ENCODE peak calls at places on chromosomes 11 and 22, in nine cellular contexts. One of them, this sample, is unnamed.

GRCh38 chr11:133082851-133083488 is 449.3 kb downstream of the OPCML start:
- DNase-seq in neuronal stem cell: peak; percentile 74
- DNase-seq in heart left ventricle: peak; percentile 51
- DNase-seq in AG04450: no peak
- DNase-seq in spleen: peak; percentile 87
- DNase-seq in stomach: peak; percentile 77
- DNase-seq in SJSA1: peak; percentile 47
- DNase-seq in suprapubic skin: no peak
- DNase-seq in SJCRH30: no peak
- DNase-seq in this sample: peak; percentile 65

GRCh38 chr11:122920579-122920978 is 38.0 kb downstream of the JHY start:
- DNase-seq in stomach: no peak
- DNase-seq in AG04450: no peak
- DNase-seq in SJSA1: no peak
- DNase-seq in heart left ventricle: no peak
- DNase-seq in SJCRH30: no peak
- DNase-seq in suprapubic skin: no peak
- DNase-seq in neuronal stem cell: peak; percentile 15
- DNase-seq in spleen: no peak
- DNase-seq in this sample: no peak

GRCh38 chr11:72223615-72224586 is 666 bp upstream of the INPPL1 start:
- DNase-seq in heart left ventricle: peak; percentile 81
- DNase-seq in neuronal stem cell: no peak
- DNase-seq in AG04450: no peak
- DNase-seq in SJSA1: peak; percentile 51
- DNase-seq in stomach: peak; percentile 82
- DNase-seq in SJCRH30: peak; percentile 75
- DNase-seq in spleen: peak; percentile 93
- DNase-seq in suprapubic skin: peak; percentile 84
- DNase-seq in this sample: peak; percentile 86

GRCh38 chr22:32208681-32209080 is 3.8 kb upstream of the RFPL2 start:
- DNase-seq in stomach: no peak
- DNase-seq in SJCRH30: peak; percentile 26
- DNase-seq in spleen: no peak
- DNase-seq in suprapubic skin: no peak
- DNase-seq in neuronal stem cell: no peak
- DNase-seq in SJSA1: no peak
- DNase-seq in heart left ventricle: no peak
- DNase-seq in AG04450: no peak
- DNase-seq in this sample: no peak

GRCh38 chr11:128310005-128310404 is 277.4 kb downstream of the ETS1 start:
- DNase-seq in heart left ventricle: no peak
- DNase-seq in stomach: no peak
- DNase-seq in SJSA1: no peak
- DNase-seq in suprapubic skin: no peak
- DNase-seq in SJCRH30: peak; percentile 58
- DNase-seq in spleen: no peak
- DNase-seq in AG04450: no peak
- DNase-seq in neuronal stem cell: no peak
- DNase-seq in this sample: no peak

GRCh38 chr11:85132839-85133238 is 494.3 kb downstream of the DLG2 start:
- DNase-seq in spleen: no peak
- DNase-seq in heart left ventricle: no peak
- DNase-seq in AG04450: no peak
- DNase-seq in SJCRH30: peak; percentile 84
- DNase-seq in neuronal stem cell: peak; percentile 20
- DNase-seq in SJSA1: no peak
- DNase-seq in stomach: no peak
- DNase-seq in suprapubic skin: no peak
- DNase-seq in this sample: no peak

GRCh38 chr22:49678137-49678841 is 149.4 kb downstream of the BRD1 start:
- DNase-seq in AG04450: no peak
- DNase-seq in spleen: peak; percentile 53
- DNase-seq in heart left ventricle: no peak
- DNase-seq in suprapubic skin: no peak
- DNase-seq in stomach: no peak
- DNase-seq in SJCRH30: no peak
- DNase-seq in neuronal stem cell: no peak
- DNase-seq in SJSA1: peak; percentile 35
- DNase-seq in this sample: no peak

GRCh38 chr11:106644824-106645223 is 373.5 kb downstream of the GUCY1A2 start:
- DNase-seq in heart left ventricle: no peak
- DNase-seq in spleen: no peak
- DNase-seq in neuronal stem cell: no peak
- DNase-seq in SJCRH30: peak; percentile 29
- DNase-seq in suprapubic skin: no peak
- DNase-seq in AG04450: no peak
- DNase-seq in SJSA1: no peak
- DNase-seq in stomach: no peak
- DNase-seq in this sample: no peak

GRCh38 chr11:119778391-119779194 is 49.6 kb upstream of the NECTIN1 start:
- DNase-seq in AG04450: no peak
- DNase-seq in SJCRH30: no peak
- DNase-seq in stomach: no peak
- DNase-seq in spleen: peak; percentile 54
- DNase-seq in heart left ventricle: no peak
- DNase-seq in suprapubic skin: no peak
- DNase-seq in SJSA1: no peak
- DNase-seq in neuronal stem cell: no peak
- DNase-seq in this sample: no peak

GRCh38 chr11:65013692-65014145 is 241 bp upstream of the ARL2 start:
- DNase-seq in neuronal stem cell: peak; percentile 93
- DNase-seq in AG04450: peak; percentile 70
- DNase-seq in SJSA1: peak; percentile 99
- DNase-seq in suprapubic skin: peak; percentile 95
- DNase-seq in spleen: peak; percentile 96
- DNase-seq in SJCRH30: peak; percentile 93
- DNase-seq in stomach: peak; percentile 89
- DNase-seq in heart left ventricle: peak; percentile 95
- DNase-seq in this sample: peak; percentile 96

GRCh38 chr11:14259870-14260269 is 99.1 kb downstream of the RRAS2 start:
- DNase-seq in spleen: no peak
- DNase-seq in stomach: no peak
- DNase-seq in SJSA1: no peak
- DNase-seq in suprapubic skin: no peak
- DNase-seq in neuronal stem cell: no peak
- DNase-seq in heart left ventricle: no peak
- DNase-seq in SJCRH30: no peak
- DNase-seq in AG04450: no peak
- DNase-seq in this sample: no peak

GRCh38 chr11:3119141-3119821 is 45.8 kb downstream of the OSBPL5 start:
- DNase-seq in SJSA1: no peak
- DNase-seq in AG04450: no peak
- DNase-seq in neuronal stem cell: no peak
- DNase-seq in SJCRH30: no peak
- DNase-seq in heart left ventricle: no peak
- DNase-seq in spleen: peak; percentile 58
- DNase-seq in suprapubic skin: peak; percentile 59
- DNase-seq in stomach: peak; percentile 22
- DNase-seq in this sample: no peak

GRCh38 chr11:111733655-111734088 is 32.5 kb downstream of the PPP2R1B start:
- DNase-seq in neuronal stem cell: no peak
- DNase-seq in spleen: peak; percentile 64
- DNase-seq in stomach: no peak
- DNase-seq in SJCRH30: no peak
- DNase-seq in AG04450: no peak
- DNase-seq in SJSA1: no peak
- DNase-seq in suprapubic skin: peak; percentile 81
- DNase-seq in heart left ventricle: peak; percentile 42
- DNase-seq in this sample: peak; percentile 74

GRCh38 chr11:108432783-108433182 is 34.5 kb downstream of the C11orf65 start:
- DNase-seq in SJCRH30: no peak
- DNase-seq in SJSA1: no peak
- DNase-seq in suprapubic skin: no peak
- DNase-seq in neuronal stem cell: no peak
- DNase-seq in spleen: no peak
- DNase-seq in stomach: no peak
- DNase-seq in heart left ventricle: no peak
- DNase-seq in AG04450: no peak
- DNase-seq in this sample: no peak

GRCh38 chr11:84398017-84398626 is 1112.0 kb upstream of the CCDC90B start:
- DNase-seq in SJCRH30: peak; percentile 45
- DNase-seq in heart left ventricle: no peak
- DNase-seq in suprapubic skin: no peak
- DNase-seq in SJSA1: no peak
- DNase-seq in stomach: no peak
- DNase-seq in AG04450: no peak
- DNase-seq in neuronal stem cell: no peak
- DNase-seq in spleen: no peak
- DNase-seq in this sample: no peak

GRCh38 chr11:57410287-57410686 is 16.6 kb downstream of the SLC43A3 start:
- DNase-seq in neuronal stem cell: no peak
- DNase-seq in stomach: no peak
- DNase-seq in suprapubic skin: no peak
- DNase-seq in SJSA1: no peak
- DNase-seq in heart left ventricle: no peak
- DNase-seq in AG04450: peak; percentile 81
- DNase-seq in spleen: no peak
- DNase-seq in SJCRH30: peak; percentile 12
- DNase-seq in this sample: no peak

DNA sequence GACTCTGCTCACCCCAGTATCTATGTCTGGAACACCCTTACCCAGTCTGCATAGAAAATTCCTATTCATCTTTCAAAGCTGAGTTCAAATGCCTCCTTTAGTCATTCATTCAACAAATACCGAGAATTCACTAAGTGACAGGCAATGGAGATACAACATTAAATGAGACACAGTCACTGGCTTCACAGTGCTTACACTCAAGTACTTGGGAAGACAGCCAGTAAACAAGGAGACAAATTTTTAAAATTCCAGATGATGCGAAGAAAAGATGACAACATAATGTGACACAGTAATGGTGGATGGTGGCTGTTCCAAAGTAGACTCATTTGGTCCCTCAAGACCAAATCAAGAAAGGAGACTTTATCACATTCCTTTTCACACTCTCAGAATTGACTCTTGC is 43.8 kb downstream of the RBFOX2 start:
- DNase-seq in neuronal stem cell: no peak
- DNase-seq in SJCRH30: no peak
- DNase-seq in suprapubic skin: no peak
- DNase-seq in AG04450: no peak
- DNase-seq in stomach: no peak
- DNase-seq in spleen: no peak
- DNase-seq in SJSA1: no peak
- DNase-seq in heart left ventricle: no peak
- DNase-seq in this sample: no peak
- H3K27me3 ChIP-seq in neuronal stem cell: no peaks in the 10 kb centered on the region
- H3K27me3 ChIP-seq in SJCRH30: no peaks in the 10 kb centered on the region
- H3K27me3 ChIP-seq in suprapubic skin: no peaks in the 10 kb centered on the region
- H3K27me3 ChIP-seq in AG04450: no peaks in the 10 kb centered on the region
- H3K27me3 ChIP-seq in stomach: no peaks in the 10 kb centered on the region
- H3K27me3 ChIP-seq in spleen: no peaks in the 10 kb centered on the region
- H3K27me3 ChIP-seq in SJSA1: no peaks in the 10 kb centered on the region
- H3K27me3 ChIP-seq in heart left ventricle: no peaks in the 10 kb centered on the region
- H3K27me3 ChIP-seq in this sample: no peaks in the 10 kb centered on the region

DNA sequence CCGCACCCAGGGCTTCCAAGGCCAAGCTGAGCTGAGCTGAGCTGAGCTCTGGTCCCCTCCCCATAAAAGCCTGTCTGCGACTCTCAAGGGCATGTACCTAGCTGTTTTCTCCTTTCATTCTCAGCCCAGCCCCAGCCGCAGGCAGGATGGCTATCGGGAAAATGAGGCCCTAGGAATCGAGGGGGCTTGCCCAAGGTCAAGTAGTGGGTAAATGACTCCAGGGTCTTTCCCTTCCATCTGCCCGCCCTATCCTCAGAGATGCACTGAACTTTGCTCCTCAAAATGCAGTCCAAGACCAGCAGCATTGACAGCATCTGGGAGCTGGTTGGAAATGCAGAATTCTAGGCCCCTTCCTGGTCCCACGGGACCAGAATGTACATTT is 43.3 kb upstream of the ACCSL start:
- DNase-seq in suprapubic skin: no peak
- DNase-seq in AG04450: no peak
- DNase-seq in stomach: peak; percentile 15
- DNase-seq in neuronal stem cell: no peak
- DNase-seq in SJSA1: no peak
- DNase-seq in SJCRH30: no peak
- DNase-seq in heart left ventricle: no peak
- DNase-seq in spleen: no peak
- DNase-seq in this sample: no peak
- H3K27me3 ChIP-seq in suprapubic skin: peaks cover 2% of the 10 kb centered on the region
- H3K27me3 ChIP-seq in AG04450: peaks cover 10% of the 10 kb centered on the region
- H3K27me3 ChIP-seq in stomach: peaks cover 5% of the 10 kb centered on the region
- H3K27me3 ChIP-seq in neuronal stem cell: no peaks in the 10 kb centered on the region
- H3K27me3 ChIP-seq in SJSA1: no peaks in the 10 kb centered on the region
- H3K27me3 ChIP-seq in SJCRH30: peaks cover 8% of the 10 kb centered on the region
- H3K27me3 ChIP-seq in heart left ventricle: no peaks in the 10 kb centered on the region
- H3K27me3 ChIP-seq in spleen: no peaks in the 10 kb centered on the region
- H3K27me3 ChIP-seq in this sample: no peaks in the 10 kb centered on the region

GRCh38 chr11:131326829-131327228 is 43.6 kb upstream of the NTM start:
- DNase-seq in spleen: no peak
- DNase-seq in neuronal stem cell: no peak
- DNase-seq in AG04450: no peak
- DNase-seq in SJCRH30: no peak
- DNase-seq in SJSA1: no peak
- DNase-seq in stomach: no peak
- DNase-seq in heart left ventricle: no peak
- DNase-seq in suprapubic skin: no peak
- DNase-seq in this sample: no peak

GRCh38 chr11:131331546-131331945 is 38.9 kb upstream of the NTM start:
- DNase-seq in heart left ventricle: no peak
- DNase-seq in stomach: no peak
- DNase-seq in suprapubic skin: no peak
- DNase-seq in spleen: no peak
- DNase-seq in SJCRH30: no peak
- DNase-seq in AG04450: no peak
- DNase-seq in SJSA1: no peak
- DNase-seq in neuronal stem cell: no peak
- DNase-seq in this sample: no peak

GRCh38 chr11:131328843-131329242 is 41.6 kb upstream of the NTM start:
- DNase-seq in heart left ventricle: no peak
- DNase-seq in neuronal stem cell: no peak
- DNase-seq in AG04450: no peak
- DNase-seq in suprapubic skin: no peak
- DNase-seq in SJCRH30: no peak
- DNase-seq in stomach: no peak
- DNase-seq in spleen: no peak
- DNase-seq in SJSA1: no peak
- DNase-seq in this sample: no peak
- H3K27me3 ChIP-seq in heart left ventricle: no peaks in the 10 kb centered on the region
- H3K27me3 ChIP-seq in neuronal stem cell: no peaks in the 10 kb centered on the region
- H3K27me3 ChIP-seq in AG04450: no peaks in the 10 kb centered on the region
- H3K27me3 ChIP-seq in suprapubic skin: peaks cover 10% of the 10 kb centered on the region
- H3K27me3 ChIP-seq in SJCRH30: no peaks in the 10 kb centered on the region
- H3K27me3 ChIP-seq in stomach: peaks cover 26% of the 10 kb centered on the region
- H3K27me3 ChIP-seq in spleen: no peaks in the 10 kb centered on the region
- H3K27me3 ChIP-seq in SJSA1: no peaks in the 10 kb centered on the region
- H3K27me3 ChIP-seq in this sample: no peaks in the 10 kb centered on the region

DNA sequence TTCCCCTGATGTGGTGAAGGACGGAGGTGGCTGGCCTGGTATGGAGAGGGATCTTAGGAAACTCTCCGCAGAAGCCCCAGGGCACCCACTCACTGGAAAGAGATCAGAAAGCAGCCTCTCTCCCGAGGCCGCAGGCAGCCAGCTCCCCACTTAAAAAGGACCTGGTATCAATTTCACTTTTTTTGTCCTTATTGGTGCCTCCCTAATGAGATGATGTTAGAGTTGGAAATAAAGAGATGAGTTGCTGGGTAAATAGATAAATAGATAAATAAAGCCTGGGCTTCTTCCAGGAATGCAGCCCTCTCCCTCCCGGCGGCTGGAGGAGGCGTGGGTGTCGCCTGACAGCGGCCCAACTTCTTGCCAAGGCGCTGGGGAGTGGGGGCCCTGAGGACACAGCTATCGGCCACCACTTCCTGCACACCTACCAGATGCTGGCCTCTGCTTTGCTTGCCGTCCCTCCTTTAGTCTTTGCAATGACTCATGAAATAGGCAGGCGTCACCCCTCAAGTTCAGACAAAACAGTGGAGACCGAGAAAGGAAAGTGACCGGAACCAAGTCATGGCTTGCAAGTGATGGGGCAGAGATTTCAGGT is 42.9 kb downstream of the LINC01488 start:
- DNase-seq in SJCRH30: peak; percentile 21
- DNase-seq in neuronal stem cell: no peak
- DNase-seq in SJSA1: peak; percentile 92
- DNase-seq in heart left ventricle: no peak
- DNase-seq in spleen: peak; percentile 55
- DNase-seq in stomach: no peak
- DNase-seq in suprapubic skin: peak; percentile 21
- DNase-seq in AG04450: no peak
- DNase-seq in this sample: no peak
- H3K27me3 ChIP-seq in SJCRH30: no peaks in the 10 kb centered on the region
- H3K27me3 ChIP-seq in neuronal stem cell: peaks cover 3% of the 10 kb centered on the region
- H3K27me3 ChIP-seq in SJSA1: no peaks in the 10 kb centered on the region
- H3K27me3 ChIP-seq in heart left ventricle: no peaks in the 10 kb centered on the region
- H3K27me3 ChIP-seq in spleen: no peaks in the 10 kb centered on the region
- H3K27me3 ChIP-seq in stomach: peaks cover 35% of the 10 kb centered on the region
- H3K27me3 ChIP-seq in suprapubic skin: no peaks in the 10 kb centered on the region
- H3K27me3 ChIP-seq in AG04450: no peaks in the 10 kb centered on the region
- H3K27me3 ChIP-seq in this sample: no peaks in the 10 kb centered on the region